ENCODE peak calls at places on chromosomes 13 and 19, in eight cellular contexts. One of them, this sample, is unnamed.

GRCh38 chr13:37068962-37069361 is 9.5 kb upstream of the SUPT20H start:
- DNase-seq in HCT116: peak
- DNase-seq in K562: no peak
- DNase-seq in GM23338: no peak
- DNase-seq in SK-N-SH: peak
- DNase-seq in Panc1: no peak
- DNase-seq in GM12878: no peak
- DNase-seq in HepG2: no peak
- DNase-seq in this sample: no peak

GRCh38 chr19:4456843-4457653 is 546 bp downstream of the UBXN6 start:
- DNase-seq in HCT116: no peak
- DNase-seq in K562: peak
- DNase-seq in GM23338: peak
- DNase-seq in SK-N-SH: peak
- DNase-seq in Panc1: no peak
- DNase-seq in GM12878: no peak
- DNase-seq in HepG2: no peak
- DNase-seq in this sample: peak

GRCh38 chr19:39596911-39597310 is 5.4 kb upstream of the LGALS13 start:
- DNase-seq in HCT116: no peak
- DNase-seq in K562: no peak
- DNase-seq in GM23338: no peak
- DNase-seq in SK-N-SH: no peak
- DNase-seq in Panc1: no peak
- DNase-seq in GM12878: no peak
- DNase-seq in HepG2: no peak
- DNase-seq in this sample: no peak

GRCh38 chr19:47263169-47263560 is 6.8 kb downstream of the CCDC9 start:
- DNase-seq in HCT116: no peak
- DNase-seq in K562: no peak
- DNase-seq in GM23338: no peak
- DNase-seq in SK-N-SH: no peak
- DNase-seq in Panc1: no peak
- DNase-seq in GM12878: no peak
- DNase-seq in HepG2: no peak
- DNase-seq in this sample: no peak

GRCh38 chr13:111065698-111066097 is 49.4 kb upstream of the ARHGEF7 start:
- DNase-seq in HCT116: no peak
- DNase-seq in K562: no peak
- DNase-seq in GM23338: no peak
- DNase-seq in SK-N-SH: no peak
- DNase-seq in Panc1: no peak
- DNase-seq in GM12878: no peak
- DNase-seq in HepG2: no peak
- DNase-seq in this sample: no peak

GRCh38 chr19:41839211-41839610 is 5.3 kb downstream of the LYPD4 start:
- DNase-seq in HCT116: no peak
- DNase-seq in K562: no peak
- DNase-seq in GM23338: no peak
- DNase-seq in SK-N-SH: no peak
- DNase-seq in Panc1: no peak
- DNase-seq in GM12878: no peak
- DNase-seq in HepG2: no peak
- DNase-seq in this sample: no peak

GRCh38 chr13:27834095-27834494 is 41.8 kb downstream of the GSX1 start:
- DNase-seq in HCT116: no peak
- DNase-seq in K562: no peak
- DNase-seq in GM23338: no peak
- DNase-seq in SK-N-SH: no peak
- DNase-seq in Panc1: no peak
- DNase-seq in GM12878: no peak
- DNase-seq in HepG2: no peak
- DNase-seq in this sample: no peak

GRCh38 chr19:45450042-45450380 is 17.8 kb upstream of the FOSB start:
- DNase-seq in HCT116: no peak
- DNase-seq in K562: peak
- DNase-seq in GM23338: no peak
- DNase-seq in SK-N-SH: no peak
- DNase-seq in Panc1: no peak
- DNase-seq in GM12878: no peak
- DNase-seq in HepG2: no peak
- DNase-seq in this sample: peak

GRCh38 chr19:28615966-28616365 is 597.0 kb downstream of the UQCRFS1 start:
- DNase-seq in HCT116: no peak
- DNase-seq in K562: peak
- DNase-seq in GM23338: no peak
- DNase-seq in SK-N-SH: no peak
- DNase-seq in Panc1: no peak
- DNase-seq in GM12878: no peak
- DNase-seq in HepG2: no peak
- DNase-seq in this sample: no peak

GRCh38 chr19:43789029-43789428 is 8.3 kb upstream of the KCNN4 start:
- DNase-seq in HCT116: no peak
- DNase-seq in K562: no peak
- DNase-seq in GM23338: peak
- DNase-seq in SK-N-SH: no peak
- DNase-seq in Panc1: no peak
- DNase-seq in GM12878: no peak
- DNase-seq in HepG2: no peak
- DNase-seq in this sample: peak

GRCh38 chr19:40650749-40651305 is 39.6 kb downstream of the NUMBL start:
- DNase-seq in HCT116: no peak
- DNase-seq in K562: no peak
- DNase-seq in GM23338: no peak
- DNase-seq in SK-N-SH: no peak
- DNase-seq in Panc1: no peak
- DNase-seq in GM12878: no peak
- DNase-seq in HepG2: no peak
- DNase-seq in this sample: no peak
- TF ChIP-seq POLR2AphosphoS5 in HCT116: no peak
- TF ChIP-seq POLR2AphosphoS5 in K562: no peak
- TF ChIP-seq POLR2AphosphoS5 in GM23338: no peak
- TF ChIP-seq POLR2AphosphoS5 in SK-N-SH: no peak
- TF ChIP-seq POLR2AphosphoS5 in Panc1: no peak
- TF ChIP-seq POLR2AphosphoS5 in GM12878: no peak
- TF ChIP-seq POLR2AphosphoS5 in HepG2: no peak
- TF ChIP-seq POLR2AphosphoS5 in this sample: no peak

GRCh38 chr13:33026489-33027152 is 10.4 kb downstream of the KL start:
- DNase-seq in HCT116: no peak
- DNase-seq in K562: no peak
- DNase-seq in GM23338: peak
- DNase-seq in SK-N-SH: no peak
- DNase-seq in Panc1: no peak
- DNase-seq in GM12878: no peak
- DNase-seq in HepG2: no peak
- DNase-seq in this sample: no peak
- H3K27ac ChIP-seq in HCT116: no peak
- H3K27ac ChIP-seq in K562: no peak
- H3K27ac ChIP-seq in GM23338: no peak
- H3K27ac ChIP-seq in SK-N-SH: no peak
- H3K27ac ChIP-seq in Panc1: no peak
- H3K27ac ChIP-seq in GM12878: no peak
- H3K27ac ChIP-seq in HepG2: no peak
- H3K27ac ChIP-seq in this sample: no peak

GRCh38 chr13:45137501-45137880 is 17.2 kb downstream of the GTF2F2 start:
- DNase-seq in HCT116: no peak
- DNase-seq in K562: no peak
- DNase-seq in GM23338: no peak
- DNase-seq in SK-N-SH: no peak
- DNase-seq in Panc1: no peak
- DNase-seq in GM12878: no peak
- DNase-seq in HepG2: no peak
- DNase-seq in this sample: no peak

GRCh38 chr13:45136741-45137500 is 16.6 kb downstream of the GTF2F2 start:
- DNase-seq in HCT116: no peak
- DNase-seq in K562: no peak
- DNase-seq in GM23338: peak
- DNase-seq in SK-N-SH: no peak
- DNase-seq in Panc1: no peak
- DNase-seq in GM12878: no peak
- DNase-seq in HepG2: no peak
- DNase-seq in this sample: no peak

GRCh38 chr13:45138282-45138681 is 18.0 kb downstream of the GTF2F2 start:
- DNase-seq in HCT116: no peak
- DNase-seq in K562: no peak
- DNase-seq in GM23338: no peak
- DNase-seq in SK-N-SH: no peak
- DNase-seq in Panc1: no peak
- DNase-seq in GM12878: no peak
- DNase-seq in HepG2: no peak
- DNase-seq in this sample: no peak

GRCh38 chr13:45133396-45134118 is 13.2 kb downstream of the GTF2F2 start:
- DNase-seq in HCT116: peak
- DNase-seq in K562: no peak
- DNase-seq in GM23338: no peak
- DNase-seq in SK-N-SH: no peak
- DNase-seq in Panc1: no peak
- DNase-seq in GM12878: no peak
- DNase-seq in HepG2: no peak
- DNase-seq in this sample: no peak

DNA sequence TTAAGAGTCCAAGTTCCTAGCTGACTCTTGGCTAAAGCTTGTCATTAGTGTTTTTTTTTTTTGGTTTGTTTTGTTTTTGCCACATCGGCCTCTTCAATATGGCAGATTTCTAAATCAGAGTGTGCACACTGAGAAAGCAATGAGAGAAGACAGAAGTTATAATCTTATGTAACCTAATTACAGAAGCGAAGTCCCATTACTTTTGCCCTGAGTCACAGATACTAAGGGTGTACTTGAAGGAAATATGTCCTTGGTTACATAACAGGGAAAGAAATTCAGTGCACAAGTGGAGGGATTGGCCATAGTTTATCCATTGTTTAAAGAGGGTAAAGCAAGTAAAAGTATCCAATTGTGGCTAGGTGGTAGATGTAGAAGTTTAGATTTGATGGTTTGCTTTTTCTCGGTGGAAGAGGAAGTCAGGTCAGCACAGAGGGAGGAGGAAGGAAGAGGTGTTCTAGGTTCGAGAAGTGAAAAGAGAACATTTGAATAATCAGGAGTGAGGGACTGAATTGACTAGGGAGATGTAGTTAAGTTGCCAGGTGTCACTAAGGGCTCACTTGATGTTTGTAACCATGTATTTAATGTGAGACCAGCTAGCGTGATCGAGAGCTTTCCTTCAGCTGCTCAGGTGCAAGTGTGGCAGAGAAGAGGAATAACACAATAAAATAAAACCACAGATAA is 12.2 kb downstream of the GTF2F2 start:
- DNase-seq in HCT116: no peak
- DNase-seq in K562: no peak
- DNase-seq in GM23338: no peak
- DNase-seq in SK-N-SH: no peak
- DNase-seq in Panc1: no peak
- DNase-seq in GM12878: peak
- DNase-seq in HepG2: no peak
- DNase-seq in this sample: peak
- TF ChIP-seq REST in HCT116: no peak
- TF ChIP-seq REST in K562: no peak
- TF ChIP-seq REST in GM23338: no peak
- TF ChIP-seq REST in SK-N-SH: no peak
- TF ChIP-seq REST in Panc1: no peak
- TF ChIP-seq REST in GM12878: no peak
- TF ChIP-seq REST in HepG2: no peak
- TF ChIP-seq REST in this sample: no peak

GRCh38 chr13:38669234-38669964 is 17.5 kb upstream of the FREM2 start:
- DNase-seq in HCT116: no peak
- DNase-seq in K562: no peak
- DNase-seq in GM23338: no peak
- DNase-seq in SK-N-SH: no peak
- DNase-seq in Panc1: no peak
- DNase-seq in GM12878: no peak
- DNase-seq in HepG2: no peak
- DNase-seq in this sample: no peak
- TF ChIP-seq POLR2AphosphoS5 in HCT116: no peak
- TF ChIP-seq POLR2AphosphoS5 in K562: no peak
- TF ChIP-seq POLR2AphosphoS5 in GM23338: no peak
- TF ChIP-seq POLR2AphosphoS5 in SK-N-SH: no peak
- TF ChIP-seq POLR2AphosphoS5 in Panc1: no peak
- TF ChIP-seq POLR2AphosphoS5 in GM12878: no peak
- TF ChIP-seq POLR2AphosphoS5 in HepG2: no peak
- TF ChIP-seq POLR2AphosphoS5 in this sample: no peak